ENCODE peak calls at places on chromosome 4, in four cellular contexts. One of them, this sample, is unnamed.
A peak's percentile ranks its signal among the peaks of the same experiment; 100 is the strongest.

GRCh38 chr4:107519057-107519456 is 201.0 kb downstream of the PAPSS1 start:
- DNase-seq in GM12878: no peak
- DNase-seq in HepG2: peak; percentile 25
- DNase-seq in K562: no peak
- DNase-seq in this sample: no peak

GRCh38 chr4:112736718-112737135 is 99.8 kb downstream of the LARP7 start:
- DNase-seq in GM12878: peak; percentile 64
- DNase-seq in HepG2: no peak
- DNase-seq in K562: no peak
- DNase-seq in this sample: no peak

GRCh38 chr4:113945906-113946305 is 33.5 kb downstream of the ARSJ start:
- DNase-seq in GM12878: no peak
- DNase-seq in HepG2: no peak
- DNase-seq in K562: no peak
- DNase-seq in this sample: no peak

GRCh38 chr4:154944996-154945395 is 163.9 kb downstream of the RBM46 start:
- DNase-seq in GM12878: no peak
- DNase-seq in HepG2: no peak
- DNase-seq in K562: no peak
- DNase-seq in this sample: no peak

GRCh38 chr4:182089326-182089725 is 153.9 kb upstream of the TENM3 start:
- DNase-seq in GM12878: no peak
- DNase-seq in HepG2: peak; percentile 10
- DNase-seq in K562: no peak
- DNase-seq in this sample: peak; percentile 50

GRCh38 chr4:4775493-4776004 is 83.9 kb upstream of the MSX1 start:
- DNase-seq in GM12878: no peak
- DNase-seq in HepG2: no peak
- DNase-seq in K562: no peak
- DNase-seq in this sample: no peak

GRCh38 chr4:25449270-25449669 is 72.2 kb downstream of the ANAPC4 start:
- DNase-seq in GM12878: no peak
- DNase-seq in HepG2: no peak
- DNase-seq in K562: no peak
- DNase-seq in this sample: no peak

GRCh38 chr4:80202190-80202711 is 4.9 kb downstream of the PRDM8 start:
- DNase-seq in GM12878: no peak
- DNase-seq in HepG2: no peak
- DNase-seq in K562: no peak
- DNase-seq in this sample: no peak

GRCh38 chr4:15982833-15983528 is 20.0 kb upstream of the FGFBP2 start:
- DNase-seq in GM12878: no peak
- DNase-seq in HepG2: no peak
- DNase-seq in K562: no peak
- DNase-seq in this sample: no peak

GRCh38 chr4:145755802-145756201 is 75.9 kb downstream of the C4orf51 start:
- DNase-seq in GM12878: no peak
- DNase-seq in HepG2: no peak
- DNase-seq in K562: no peak
- DNase-seq in this sample: no peak

GRCh38 chr4:84814100-84814750 is 152.3 kb downstream of the WDFY3 start:
- DNase-seq in GM12878: no peak
- DNase-seq in HepG2: peak; percentile 45
- DNase-seq in K562: no peak
- DNase-seq in this sample: no peak

GRCh38 chr4:5465529-5465928 is 242.8 kb downstream of the EVC2 start:
- DNase-seq in GM12878: no peak
- DNase-seq in HepG2: no peak
- DNase-seq in K562: no peak
- DNase-seq in this sample: no peak

GRCh38 chr4:18536420-18536819 is 514.9 kb upstream of the LCORL start:
- DNase-seq in GM12878: no peak
- DNase-seq in HepG2: peak; percentile 31
- DNase-seq in K562: no peak
- DNase-seq in this sample: no peak

GRCh38 chr4:146059865-146060264 is 115.7 kb upstream of the LSM6 start:
- DNase-seq in GM12878: peak; percentile 84
- DNase-seq in HepG2: no peak
- DNase-seq in K562: no peak
- DNase-seq in this sample: no peak

GRCh38 chr4:126955292-126956191 is 677.2 kb upstream of the INTU start:
- DNase-seq in GM12878: no peak
- DNase-seq in HepG2: no peak
- DNase-seq in K562: peak; percentile 60
- DNase-seq in this sample: no peak

GRCh38 chr4:144174401-144175067 is 34.0 kb upstream of the GYPA start:
- DNase-seq in GM12878: peak; percentile 16
- DNase-seq in HepG2: peak; percentile 22
- DNase-seq in K562: peak; percentile 18
- DNase-seq in this sample: no peak

GRCh38 chr4:24988776-24989175 is 42.0 kb downstream of the LGI2 start:
- DNase-seq in GM12878: no peak
- DNase-seq in HepG2: peak; percentile 13
- DNase-seq in K562: no peak
- DNase-seq in this sample: peak; percentile 65

GRCh38 chr4:184416913-184417734 is 57.2 kb downstream of the IRF2 start:
- DNase-seq in GM12878: peak; percentile 48
- DNase-seq in HepG2: no peak
- DNase-seq in K562: no peak
- DNase-seq in this sample: no peak

GRCh38 chr4:143399113-143399949 is 62.7 kb downstream of the GAB1 start:
- DNase-seq in GM12878: no peak
- DNase-seq in HepG2: peak; percentile 39
- DNase-seq in K562: peak; percentile 26
- DNase-seq in this sample: no peak

GRCh38 chr4:145061325-145061920 is 36.6 kb downstream of the ANAPC10 start:
- DNase-seq in GM12878: no peak
- DNase-seq in HepG2: peak; percentile 41
- DNase-seq in K562: no peak
- DNase-seq in this sample: no peak

GRCh38 chr4:17468638-17469221 is 43.2 kb downstream of the QDPR start:
- DNase-seq in GM12878: no peak
- DNase-seq in HepG2: peak; percentile 13
- DNase-seq in K562: peak; percentile 53
- DNase-seq in this sample: no peak

GRCh38 chr4:156493858-156494257 is 477.7 kb downstream of the PDGFC start:
- DNase-seq in GM12878: no peak
- DNase-seq in HepG2: no peak
- DNase-seq in K562: no peak
- DNase-seq in this sample: no peak

GRCh38 chr4:102390438-102390837 is 45.2 kb upstream of the SLC39A8 start:
- DNase-seq in GM12878: peak; percentile 57
- DNase-seq in HepG2: no peak
- DNase-seq in K562: no peak
- DNase-seq in this sample: no peak

GRCh38 chr4:140069068-140069467 is 84.9 kb downstream of the MAML3 start:
- DNase-seq in GM12878: no peak
- DNase-seq in HepG2: no peak
- DNase-seq in K562: no peak
- DNase-seq in this sample: no peak

GRCh38 chr4:127309360-127310095 is 323.2 kb upstream of the INTU start:
- DNase-seq in GM12878: no peak
- DNase-seq in HepG2: no peak
- DNase-seq in K562: no peak
- DNase-seq in this sample: no peak

GRCh38 chr4:150628073-150628472 is 46.1 kb downstream of the MAB21L2 start:
- DNase-seq in GM12878: no peak
- DNase-seq in HepG2: no peak
- DNase-seq in K562: no peak
- DNase-seq in this sample: no peak

DNA sequence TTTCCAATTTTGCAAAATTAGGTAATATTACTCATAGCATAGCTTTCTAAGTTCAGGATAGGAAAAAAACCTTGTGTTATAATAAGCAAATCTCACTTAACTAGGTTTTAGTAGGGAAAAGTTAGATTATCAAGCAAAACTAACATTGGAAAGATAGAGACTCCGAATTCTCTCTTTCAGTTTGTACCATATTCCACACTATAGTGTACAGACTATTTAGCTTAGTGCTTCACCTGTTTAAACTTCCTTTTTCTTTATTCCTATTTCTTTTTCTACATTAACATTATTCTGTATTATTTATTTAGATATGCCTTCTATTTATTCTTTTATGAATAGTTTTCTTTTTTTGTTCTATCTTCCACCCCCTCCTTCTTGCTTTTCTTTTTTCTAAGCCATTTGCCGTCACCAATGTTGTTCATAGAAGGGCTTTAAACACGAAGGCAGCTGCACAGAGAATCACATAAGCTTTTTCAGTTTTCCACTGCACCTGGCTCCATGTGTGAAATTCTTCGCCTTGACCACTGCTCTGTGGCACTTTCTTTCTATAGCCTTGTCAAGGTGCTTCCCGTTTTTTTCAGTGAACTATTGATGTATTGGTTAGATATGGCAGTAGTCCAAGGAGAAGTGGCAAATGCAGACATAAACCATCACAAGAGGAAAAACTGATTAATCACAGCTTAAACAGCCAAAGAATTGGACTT is 8.5 kb downstream of the PCDH10 start:
- DNase-seq in GM12878: no peak
- DNase-seq in HepG2: no peak
- DNase-seq in K562: no peak
- DNase-seq in this sample: no peak
- TF ChIP-seq CREB1 in GM12878: no peak
- TF ChIP-seq CREB1 in HepG2: no peak
- TF ChIP-seq CREB1 in K562: no peak
- TF ChIP-seq CREB1 in this sample: no peak

DNA sequence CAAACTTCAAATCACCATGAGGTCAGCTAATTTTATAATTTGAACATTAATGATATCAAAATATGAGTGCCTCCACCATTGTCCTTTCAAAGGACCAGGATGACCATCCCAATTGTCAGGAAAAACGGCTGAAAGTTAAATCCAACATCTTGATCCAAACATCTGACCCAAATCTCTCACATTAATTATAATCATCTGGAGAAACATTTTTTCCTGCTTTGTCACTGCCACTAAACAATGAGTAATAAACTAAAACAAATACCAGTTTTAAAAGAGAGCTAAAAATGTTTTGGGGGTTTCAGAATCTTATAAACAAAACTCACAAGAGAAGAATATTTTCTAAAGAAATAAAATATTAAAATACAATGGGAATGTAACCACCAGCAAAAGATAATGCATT is 45.7 kb upstream of the NDST4 start:
- DNase-seq in GM12878: no peak
- DNase-seq in HepG2: no peak
- DNase-seq in K562: no peak
- DNase-seq in this sample: no peak
- TF ChIP-seq USF2 in GM12878: no peak
- TF ChIP-seq USF2 in HepG2: no peak
- TF ChIP-seq USF2 in K562: no peak
- TF ChIP-seq USF2 in this sample: no peak

GRCh38 chr4:83771113-83771705 is 235.3 kb downstream of the GPAT3 start:
- DNase-seq in GM12878: no peak
- DNase-seq in HepG2: peak; percentile 21
- DNase-seq in K562: peak; percentile 28
- DNase-seq in this sample: peak; percentile 53
- TF ChIP-seq SRF in GM12878: no peak
- TF ChIP-seq SRF in HepG2: no peak
- TF ChIP-seq SRF in K562: no peak
- TF ChIP-seq SRF in this sample: no peak

DNA sequence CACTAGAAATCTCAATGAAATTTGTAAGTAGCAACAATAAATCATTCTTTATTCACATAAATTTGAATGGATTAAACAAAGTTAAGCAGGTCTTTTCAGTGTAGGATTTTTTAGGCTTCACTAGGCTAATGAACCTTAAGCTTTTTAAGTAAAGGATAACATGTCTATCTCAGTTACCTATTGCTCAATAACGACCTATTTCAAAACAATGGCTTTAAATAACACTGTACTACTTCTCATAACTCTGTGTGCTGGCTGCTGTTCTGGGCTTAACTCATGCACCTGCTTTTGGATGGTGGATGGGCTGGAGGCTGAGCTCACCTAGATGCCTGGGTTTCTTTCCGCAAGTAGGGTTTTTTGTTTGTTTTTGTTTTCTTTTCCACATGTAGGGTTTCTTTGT is 495.0 kb upstream of the SLIT2 start:
- DNase-seq in GM12878: no peak
- DNase-seq in HepG2: no peak
- DNase-seq in K562: no peak
- DNase-seq in this sample: no peak
- TF ChIP-seq CREB1 in GM12878: no peak
- TF ChIP-seq CREB1 in HepG2: no peak
- TF ChIP-seq CREB1 in K562: no peak
- TF ChIP-seq CREB1 in this sample: no peak